ENCODE peak calls at places on chromosomes 11 and 22, in nine cellular contexts. P is fibroblast of lung; C is SK-N-SH; L is CD8-positive, alpha-beta T cell; X is left ventricle myocardium inferior; F is RWPE2; J is cardiac muscle cell; B is HepG2; M is BJ. H is an unnamed sample.

GRCh38 chr11:32500001-32500400 is 64.7 kb upstream of the WT1 start:
- DNase-seq in P (no peak), C (no peak), L (no peak), X (no peak), F (no peak), J (no peak), B (no peak), M (no peak), H (no peak)

GRCh38 chr11:65442952-65443351 is 20.4 kb downstream of the NEAT1 start:
- DNase-seq in P (peak; percentile 36), C (no peak), L (no peak), X (no peak), F (no peak), J (peak; percentile 38), B (no peak), M (no peak), H (no peak)

GRCh38 chr11:66316849-66317251 is at the start of gene CD248:
- DNase-seq in P (peak; percentile 66), C (peak; percentile 83), L (no peak), X (peak; percentile 87), F (no peak), J (peak; percentile 94), B (no peak), M (no peak), H (no peak)

GRCh38 chr22:20867179-20868099 is 8.6 kb downstream of the SNAP29 start:
- DNase-seq in P (no peak), C (peak; percentile 77), L (no peak), X (peak; percentile 20), F (no peak), J (peak; percentile 67), B (peak; percentile 80), M (no peak), H (no peak)

GRCh38 chr22:17121235-17122195 is at the start of gene TMEM121B:
- DNase-seq in P (peak; percentile 66), C (peak; percentile 95), L (no peak), X (peak; percentile 80), F (no peak), J (peak; percentile 64), B (no peak), M (no peak), H (peak; percentile 80)

GRCh38 chr11:116371146-116371545 is 401.6 kb downstream of the BUD13 start:
- DNase-seq in P (no peak), C (peak; percentile 64), L (no peak), X (no peak), F (no peak), J (no peak), B (no peak), M (no peak), H (no peak)

GRCh38 chr11:13261600-13262061 is 16.0 kb upstream of the BMAL1 start:
- DNase-seq in P (peak; percentile 87), C (no peak), L (no peak), X (no peak), F (no peak), J (peak; percentile 84), B (no peak), M (peak; percentile 82), H (no peak)

GRCh38 chr22:31089101-31090100 is 8.3 kb downstream of the SMTN start:
- DNase-seq in P (no peak), C (peak; percentile 90), L (no peak), X (no peak), F (no peak), J (peak; percentile 65), B (no peak), M (no peak), H (peak; percentile 47)

GRCh38 chr22:47914481-47915097 is 1152.1 kb downstream of the TBC1D22A start:
- DNase-seq in P (no peak), C (no peak), L (no peak), X (no peak), F (no peak), J (no peak), B (no peak), M (no peak), H (no peak)

GRCh38 chr11:1574256-1575242 is 2.5 kb upstream of the DUSP8 start:
- DNase-seq in P (peak; percentile 16), C (peak; percentile 89), L (peak; percentile 48), X (peak; percentile 58), F (no peak), J (peak; percentile 47), B (no peak), M (no peak), H (no peak)

GRCh38 chr11:64360403-64360980 is 1.5 kb downstream of the RPS6KA4 start:
- DNase-seq in P (no peak), C (peak; percentile 27), L (no peak), X (no peak), F (no peak), J (no peak), B (no peak), M (no peak), H (no peak)

GRCh38 chr22:19679476-19680099 is 34.7 kb upstream of the SEPTIN5 start:
- DNase-seq in P (no peak), C (peak; percentile 74), L (peak; percentile 43), X (peak; percentile 46), F (no peak), J (peak; percentile 25), B (no peak), M (no peak), H (no peak)

GRCh38 chr22:49405590-49405989 is 422.1 kb downstream of the BRD1 start:
- DNase-seq in P (no peak), C (no peak), L (no peak), X (no peak), F (no peak), J (no peak), B (no peak), M (no peak), H (no peak)

GRCh38 chr11:17257200-17257599 is 19.3 kb upstream of the NUCB2 start:
- DNase-seq in P (peak; percentile 67), C (no peak), L (no peak), X (no peak), F (no peak), J (peak; percentile 72), B (no peak), M (no peak), H (no peak)

GRCh38 chr11:26011474-26011873 is 320.5 kb upstream of the ANO3 start:
- DNase-seq in P (no peak), C (no peak), L (no peak), X (no peak), F (no peak), J (no peak), B (no peak), M (no peak), H (no peak)
- H3K4me3 ChIP-seq in P (no peak overlapping the region), C (no peak overlapping the region), L (no peak overlapping the region), X (no peak overlapping the region), F (no peak overlapping the region), J (no peak overlapping the region), B (no peak overlapping the region), M (no peak overlapping the region), H (no peak overlapping the region)

DNA sequence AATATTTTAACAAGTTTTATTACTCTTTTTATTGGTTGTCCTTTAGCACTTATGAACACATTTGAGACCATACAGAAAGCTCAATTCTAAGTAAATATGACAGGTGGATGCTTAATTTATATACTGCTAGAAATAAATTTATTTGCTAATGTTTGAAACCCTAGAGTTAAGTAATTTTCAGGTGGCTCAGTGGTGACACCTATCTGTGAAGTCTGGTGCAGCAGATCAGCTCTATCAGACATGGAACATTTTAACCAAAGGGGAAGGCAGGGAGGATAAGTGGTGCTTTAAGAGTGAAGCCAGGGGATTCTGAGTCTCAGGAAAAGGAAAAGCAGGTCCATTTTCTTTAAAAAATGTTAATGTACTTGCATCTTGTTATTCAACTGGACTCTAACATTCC is 175.8 kb downstream of the DSCAML1 start:
- DNase-seq in P (no peak), C (no peak), L (no peak), X (no peak), F (no peak), J (peak; percentile 17), B (no peak), M (no peak), H (no peak)
- TF ChIP-seq CTCF in P (peak; percentile 69), C (peak; percentile 57), L (no peak), X (peak; percentile 53), F (peak; percentile 37), J (peak; percentile 53), B (peak; percentile 49), M (peak; percentile 44), H (no peak)

GRCh38 chr11:44792171-44792570 is 65.4 kb downstream of the TSPAN18 start:
- DNase-seq in P (no peak), C (no peak), L (no peak), X (no peak), F (no peak), J (no peak), B (no peak), M (no peak), H (no peak)

GRCh38 chr11:44788536-44789227 is 61.9 kb downstream of the TSPAN18 start:
- DNase-seq in P (peak; percentile 35), C (no peak), L (no peak), X (no peak), F (no peak), J (no peak), B (no peak), M (no peak), H (no peak)

GRCh38 chr11:44789466-44789865 is 62.7 kb downstream of the TSPAN18 start:
- DNase-seq in P (peak; percentile 30), C (no peak), L (no peak), X (no peak), F (no peak), J (peak; percentile 48), B (no peak), M (no peak), H (no peak)

GRCh38 chr11:44791546-44791945 is 64.8 kb downstream of the TSPAN18 start:
- DNase-seq in P (no peak), C (no peak), L (no peak), X (no peak), F (no peak), J (no peak), B (no peak), M (no peak), H (no peak)

DNA sequence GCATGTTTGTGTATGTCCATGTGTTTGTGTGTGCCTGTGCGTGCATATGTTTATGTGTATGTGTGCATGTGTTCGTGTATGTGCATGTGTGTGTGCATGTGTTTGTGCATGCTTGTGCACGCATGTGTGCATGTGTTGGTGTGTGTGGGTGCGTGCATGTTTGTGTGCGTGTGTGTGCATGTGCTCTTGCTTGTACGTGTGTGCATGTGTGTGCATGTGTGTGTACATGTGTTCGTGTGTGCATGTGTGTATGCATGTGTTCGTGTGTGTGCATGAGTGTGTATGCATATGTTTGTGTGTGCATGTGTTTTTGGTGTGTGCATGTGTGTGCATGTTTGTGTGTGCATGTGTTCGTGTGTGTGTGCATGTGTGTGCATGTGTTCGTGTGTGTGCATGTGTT is 63.4 kb downstream of the TSPAN18 start:
- DNase-seq in P (no peak), C (no peak), L (no peak), X (no peak), F (no peak), J (no peak), B (no peak), M (no peak), H (no peak)
- H3K27me3 ChIP-seq in P (peaks cover 8% of the 10 kb centered on the region), C (peaks cover 4% of the 10 kb centered on the region), L (no peaks in the 10 kb centered on the region), X (no peaks in the 10 kb centered on the region), F (no peaks in the 10 kb centered on the region), J (no peaks in the 10 kb centered on the region), B (peaks cover under 1% of the 10 kb centered on the region), M (peaks cover 17% of the 10 kb centered on the region), H (peaks cover 7% of the 10 kb centered on the region)

GRCh38 chr11:71248251-71248570 is 4.2 kb downstream of the SHANK2 start:
- DNase-seq in P (no peak), C (no peak), L (no peak), X (no peak), F (no peak), J (no peak), B (no peak), M (no peak), H (no peak)
- H3K4me3 ChIP-seq in P (no peak overlapping the region), C (no peak overlapping the region), L (no peak overlapping the region), X (no peak overlapping the region), F (no peak overlapping the region), J (no peak overlapping the region), B (no peak overlapping the region), M (no peak overlapping the region), H (no peak overlapping the region)